ENCODE peak calls at places on chromosomes 12 and 14, in five cellular contexts. V is epithelial cell of esophagus, Y is fibroblast of villous mesenchyme, I is neural progenitor cell, A is fibroblast of lung. C is an unnamed sample.

GRCh38 chr12:82525616-82526015 is 161.1 kb upstream of the TMTC2 start:
- DNase-seq in V (no peak), Y (no peak), I (no peak), A (no peak), C (no peak)

GRCh38 chr14:68458840-68459469 is 333.9 kb downstream of the ZFP36L1 start:
- DNase-seq in V (peak), Y (peak), I (peak), A (peak), C (peak)

GRCh38 chr14:79016828-79017505 is 846.8 kb downstream of the NRXN3 start:
- DNase-seq in V (peak), Y (peak), I (no peak), A (peak), C (no peak)

GRCh38 chr14:89000007-89000942 is 175.8 kb downstream of the TTC8 start:
- DNase-seq in V (peak), Y (peak), I (peak), A (peak), C (peak)

GRCh38 chr14:70213721-70214282 is 25.1 kb upstream of the SLC8A3 start:
- DNase-seq in V (no peak), Y (peak), I (no peak), A (no peak), C (no peak)

GRCh38 chr12:98578821-98579220 is 14.7 kb upstream of the SLC25A3 start:
- DNase-seq in V (peak), Y (peak), I (no peak), A (no peak), C (no peak)

GRCh38 chr14:104561124-104561531 is 18.4 kb upstream of the C14orf180 start:
- DNase-seq in V (no peak), Y (no peak), I (no peak), A (no peak), C (no peak)

GRCh38 chr12:17640615-17641014 is 449.4 kb downstream of the RERGL start:
- DNase-seq in V (no peak), Y (no peak), I (no peak), A (no peak), C (no peak)

GRCh38 chr12:112116232-112117060 is 7.9 kb upstream of the NAA25 start:
- DNase-seq in V (peak), Y (peak), I (peak), A (peak), C (peak)

GRCh38 chr12:99450231-99450630 is 197.3 kb upstream of the GARIN6 start:
- DNase-seq in V (no peak), Y (no peak), I (no peak), A (no peak), C (no peak)

GRCh38 chr12:126534495-126534894 is 1469.3 kb downstream of the AACS start:
- DNase-seq in V (no peak), Y (no peak), I (no peak), A (no peak), C (no peak)

GRCh38 chr14:77844802-77845201 is 44.9 kb downstream of the ADCK1 start:
- DNase-seq in V (peak), Y (no peak), I (no peak), A (no peak), C (no peak)

GRCh38 chr14:106812788-106813476 is 1286.5 kb downstream of the TMEM121 start:
- DNase-seq in V (no peak), Y (no peak), I (no peak), A (no peak), C (no peak)

GRCh38 chr12:55696141-55696540 is 11.6 kb downstream of the ITGA7 start:
- DNase-seq in V (no peak), Y (no peak), I (no peak), A (no peak), C (no peak)

GRCh38 chr14:74658535-74659130 is 46.6 kb upstream of the LTBP2 start:
- DNase-seq in V (no peak), Y (no peak), I (no peak), A (peak), C (no peak)

GRCh38 chr12:22551624-22552023 is 7.3 kb upstream of the C2CD5 start:
- DNase-seq in V (no peak), Y (no peak), I (no peak), A (no peak), C (no peak)

GRCh38 chr12:47838286-47838931 is 18.7 kb upstream of the HDAC7 start:
- DNase-seq in V (peak), Y (peak), I (peak), A (peak), C (peak)

GRCh38 chr14:55803506-55804197 is 223.6 kb downstream of the KTN1 start:
- DNase-seq in V (peak), Y (no peak), I (no peak), A (no peak), C (no peak)

GRCh38 chr12:114673169-114673833 is 10.7 kb downstream of the TBX3 start:
- DNase-seq in V (no peak), Y (peak), I (peak), A (peak), C (peak)

GRCh38 chr12:2616763-2617162 is 178.0 kb upstream of the FKBP4 start:
- DNase-seq in V (no peak), Y (no peak), I (no peak), A (no peak), C (no peak)

GRCh38 chr14:90660865-90661570 is 155.2 kb downstream of the TTC7B start:
- DNase-seq in V (no peak), Y (no peak), I (no peak), A (no peak), C (no peak)

GRCh38 chr14:50943261-50943942 is 881 bp downstream of the PYGL start:
- DNase-seq in V (peak), Y (peak), I (peak), A (peak), C (peak)

GRCh38 chr12:94225506-94225905 is 77.1 kb downstream of the PLXNC1 start:
- DNase-seq in V (no peak), Y (no peak), I (no peak), A (no peak), C (no peak)

DNA sequence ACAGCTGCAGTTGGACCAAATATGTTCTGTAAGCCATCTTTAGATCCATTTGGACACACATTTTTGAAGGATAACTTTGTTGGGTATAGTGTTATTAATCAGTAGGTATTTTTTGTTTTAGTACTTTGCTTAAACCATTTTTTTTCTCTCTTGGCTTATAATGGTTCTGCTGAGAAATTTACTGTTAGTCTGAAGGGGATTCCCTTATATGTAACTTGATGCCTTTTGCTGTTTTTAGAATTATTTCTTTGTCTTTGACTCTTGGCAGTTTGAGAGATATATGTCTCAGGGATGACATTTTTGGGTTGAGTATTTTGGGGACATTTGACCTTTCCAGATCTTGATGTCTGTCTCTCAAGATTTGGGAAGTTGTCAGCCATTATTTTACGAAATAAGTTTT is 169.8 kb downstream of the GPHN start:
- DNase-seq in V (no peak), Y (no peak), I (no peak), A (no peak), C (no peak)
- TF ChIP-seq CTCF in V (no peak), Y (no peak), I (no peak), A (no peak), C (no peak)

DNA sequence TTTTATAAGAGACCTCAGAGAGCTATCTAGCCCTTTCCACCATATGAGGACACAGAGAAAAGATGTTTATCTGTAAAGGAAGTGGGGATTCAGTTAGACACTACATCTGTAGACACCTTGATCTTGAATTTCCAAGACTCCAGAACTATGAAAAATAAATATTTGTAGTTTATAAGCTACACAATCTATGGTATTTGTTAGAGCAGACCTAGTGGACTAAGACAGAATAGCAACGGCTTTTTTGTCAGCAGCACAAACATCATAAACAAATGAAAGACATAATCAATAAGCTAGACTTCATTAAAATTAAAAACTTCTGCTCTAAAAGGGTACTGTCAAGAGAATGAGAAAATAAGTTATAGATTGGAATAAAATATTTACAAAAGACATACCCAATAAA is 810.1 kb downstream of the FSCB start:
- DNase-seq in V (no peak), Y (no peak), I (no peak), A (no peak), C (no peak)
- TF ChIP-seq CTCF in V (no peak), Y (no peak), I (no peak), A (no peak), C (peak)

GRCh38 chr12:83827860-83828259 is 1084.7 kb downstream of the SLC6A15 start:
- DNase-seq in V (no peak), Y (peak), I (peak), A (peak), C (peak)

GRCh38 chr12:83827193-83827592 is 1085.4 kb downstream of the SLC6A15 start:
- DNase-seq in V (no peak), Y (no peak), I (no peak), A (no peak), C (no peak)

GRCh38 chr12:83823386-83824045 is 1089.1 kb downstream of the SLC6A15 start:
- DNase-seq in V (peak), Y (no peak), I (peak), A (peak), C (peak)

GRCh38 chr12:83821967-83822366 is 1090.6 kb downstream of the SLC6A15 start:
- DNase-seq in V (no peak), Y (no peak), I (no peak), A (no peak), C (no peak)

GRCh38 chr12:83826112-83826511 is 1086.5 kb downstream of the SLC6A15 start:
- DNase-seq in V (peak), Y (peak), I (peak), A (peak), C (peak)
- TF ChIP-seq CTCF in V (peak), Y (peak), I (peak), A (peak), C (peak)

DNA sequence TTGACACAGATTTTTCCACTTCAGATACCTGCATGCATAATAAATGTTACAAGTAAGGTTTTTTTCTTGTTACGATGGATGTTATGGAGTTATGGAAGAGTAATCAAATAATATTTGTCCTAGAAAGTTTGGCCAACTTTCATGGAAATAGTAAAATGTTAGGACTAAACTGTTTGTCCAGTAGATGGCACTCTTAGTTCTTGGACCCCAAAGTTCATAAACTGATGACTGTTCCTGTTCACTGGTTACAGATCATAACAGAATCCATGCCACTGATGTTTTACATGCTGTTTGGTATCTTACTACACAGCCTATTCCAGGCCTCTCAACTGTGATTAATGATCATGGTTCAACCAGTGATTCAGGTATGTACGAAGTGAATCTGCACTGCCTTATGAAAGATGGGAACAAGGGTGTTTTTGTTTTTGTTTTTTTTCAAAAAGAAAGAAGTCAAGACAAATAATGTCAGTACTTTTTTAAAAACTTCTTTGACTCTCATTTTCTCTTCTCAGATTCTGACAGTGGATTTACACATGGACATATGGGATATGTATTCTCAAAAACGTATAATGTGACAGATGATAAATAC is 48.8 kb upstream of the SLCO1C1 start:
- DNase-seq in V (peak), Y (peak), I (peak), A (peak), C (no peak)
- TF ChIP-seq CTCF in V (peak), Y (peak), I (peak), A (peak), C (peak)

C was measured in H9.